ENCODE peak calls at places on chromosomes 12 and 14, in seven cellular contexts. One of them, this sample, is unnamed.

GRCh38 chr12:26271024-26271423 is 75.7 kb downstream of the SSPN start:
- DNase-seq in activated naive CD4-positive, alpha-beta T cell: no peak
- DNase-seq in KBM-7: no peak
- DNase-seq in activated T-helper 1 cell treated with Interleukin-2 at 50 U/mL for 16 hours: no peak
- DNase-seq in nucleus accumbens: no peak
- DNase-seq in stimulated activated CD8-positive, alpha-beta memory T cell treated with anti-CD3 and anti-CD28 coated beads, Interleukin-7, amount 100 ng/mL, for 1 hour: no peak
- DNase-seq in psoas muscle: no peak
- DNase-seq in this sample: no peak

GRCh38 chr12:47964102-47964723 is 817 bp downstream of the TMEM106C start:
- DNase-seq in activated naive CD4-positive, alpha-beta T cell: no peak
- DNase-seq in KBM-7: peak
- DNase-seq in activated T-helper 1 cell treated with Interleukin-2 at 50 U/mL for 16 hours: no peak
- DNase-seq in nucleus accumbens: no peak
- DNase-seq in stimulated activated CD8-positive, alpha-beta memory T cell treated with anti-CD3 and anti-CD28 coated beads, Interleukin-7, amount 100 ng/mL, for 1 hour: no peak
- DNase-seq in psoas muscle: no peak
- DNase-seq in this sample: no peak

GRCh38 chr12:105455250-105455649 is 124.8 kb downstream of the C12orf75 start:
- DNase-seq in activated naive CD4-positive, alpha-beta T cell: no peak
- DNase-seq in KBM-7: no peak
- DNase-seq in activated T-helper 1 cell treated with Interleukin-2 at 50 U/mL for 16 hours: no peak
- DNase-seq in nucleus accumbens: no peak
- DNase-seq in stimulated activated CD8-positive, alpha-beta memory T cell treated with anti-CD3 and anti-CD28 coated beads, Interleukin-7, amount 100 ng/mL, for 1 hour: no peak
- DNase-seq in psoas muscle: no peak
- DNase-seq in this sample: no peak

GRCh38 chr12:100268835-100269564 is 2.0 kb downstream of the SCYL2 start:
- DNase-seq in activated naive CD4-positive, alpha-beta T cell: no peak
- DNase-seq in KBM-7: peak
- DNase-seq in activated T-helper 1 cell treated with Interleukin-2 at 50 U/mL for 16 hours: no peak
- DNase-seq in nucleus accumbens: no peak
- DNase-seq in stimulated activated CD8-positive, alpha-beta memory T cell treated with anti-CD3 and anti-CD28 coated beads, Interleukin-7, amount 100 ng/mL, for 1 hour: no peak
- DNase-seq in psoas muscle: no peak
- DNase-seq in this sample: no peak

GRCh38 chr14:106694638-106695393 is 1168.4 kb downstream of the TMEM121 start:
- DNase-seq in activated naive CD4-positive, alpha-beta T cell: peak
- DNase-seq in KBM-7: peak
- DNase-seq in activated T-helper 1 cell treated with Interleukin-2 at 50 U/mL for 16 hours: peak
- DNase-seq in nucleus accumbens: no peak
- DNase-seq in stimulated activated CD8-positive, alpha-beta memory T cell treated with anti-CD3 and anti-CD28 coated beads, Interleukin-7, amount 100 ng/mL, for 1 hour: no peak
- DNase-seq in psoas muscle: no peak
- DNase-seq in this sample: peak

GRCh38 chr14:21467620-21468019 is 9.1 kb downstream of the RAB2B start:
- DNase-seq in activated naive CD4-positive, alpha-beta T cell: no peak
- DNase-seq in KBM-7: no peak
- DNase-seq in activated T-helper 1 cell treated with Interleukin-2 at 50 U/mL for 16 hours: no peak
- DNase-seq in nucleus accumbens: no peak
- DNase-seq in stimulated activated CD8-positive, alpha-beta memory T cell treated with anti-CD3 and anti-CD28 coated beads, Interleukin-7, amount 100 ng/mL, for 1 hour: no peak
- DNase-seq in psoas muscle: no peak
- DNase-seq in this sample: no peak

GRCh38 chr12:2606186-2606910 is 188.4 kb upstream of the FKBP4 start:
- DNase-seq in activated naive CD4-positive, alpha-beta T cell: no peak
- DNase-seq in KBM-7: no peak
- DNase-seq in activated T-helper 1 cell treated with Interleukin-2 at 50 U/mL for 16 hours: no peak
- DNase-seq in nucleus accumbens: no peak
- DNase-seq in stimulated activated CD8-positive, alpha-beta memory T cell treated with anti-CD3 and anti-CD28 coated beads, Interleukin-7, amount 100 ng/mL, for 1 hour: no peak
- DNase-seq in psoas muscle: no peak
- DNase-seq in this sample: no peak

GRCh38 chr14:31261859-31262739 is 54.5 kb upstream of the HECTD1 start:
- DNase-seq in activated naive CD4-positive, alpha-beta T cell: no peak
- DNase-seq in KBM-7: no peak
- DNase-seq in activated T-helper 1 cell treated with Interleukin-2 at 50 U/mL for 16 hours: no peak
- DNase-seq in nucleus accumbens: no peak
- DNase-seq in stimulated activated CD8-positive, alpha-beta memory T cell treated with anti-CD3 and anti-CD28 coated beads, Interleukin-7, amount 100 ng/mL, for 1 hour: no peak
- DNase-seq in psoas muscle: peak
- DNase-seq in this sample: no peak

GRCh38 chr12:27095346-27095745 is 13.0 kb upstream of the C12orf71 start:
- DNase-seq in activated naive CD4-positive, alpha-beta T cell: no peak
- DNase-seq in KBM-7: no peak
- DNase-seq in activated T-helper 1 cell treated with Interleukin-2 at 50 U/mL for 16 hours: no peak
- DNase-seq in nucleus accumbens: no peak
- DNase-seq in stimulated activated CD8-positive, alpha-beta memory T cell treated with anti-CD3 and anti-CD28 coated beads, Interleukin-7, amount 100 ng/mL, for 1 hour: no peak
- DNase-seq in psoas muscle: no peak
- DNase-seq in this sample: no peak

GRCh38 chr14:52090936-52091335 is 22.1 kb upstream of the NID2 start:
- DNase-seq in activated naive CD4-positive, alpha-beta T cell: no peak
- DNase-seq in KBM-7: no peak
- DNase-seq in activated T-helper 1 cell treated with Interleukin-2 at 50 U/mL for 16 hours: no peak
- DNase-seq in nucleus accumbens: no peak
- DNase-seq in stimulated activated CD8-positive, alpha-beta memory T cell treated with anti-CD3 and anti-CD28 coated beads, Interleukin-7, amount 100 ng/mL, for 1 hour: no peak
- DNase-seq in psoas muscle: no peak
- DNase-seq in this sample: no peak